ENCODE peak calls at places on chromosomes 1 and 21, in seven cellular contexts. E, X, D, H, N, J and M are unnamed samples.

GRCh38 chr21:41632748-41633475 is 125.0 kb upstream of the TMPRSS2 start:
- DNase-seq in E (no peak), X (no peak), D (no peak), H (no peak), N (no peak), J (no peak), M (no peak)

GRCh38 chr1:28915036-28915895 is 897 bp downstream of the EPB41 start:
- DNase-seq in E (no peak), X (no peak), D (peak; percentile 63), H (peak; percentile 63), N (peak; percentile 56), J (peak; percentile 21), M (no peak)

GRCh38 chr21:44528634-44528995 is 11.4 kb downstream of the KRTAP10-1 start:
- DNase-seq in E (no peak), X (no peak), D (no peak), H (peak; percentile 37), N (no peak), J (no peak), M (no peak)

GRCh38 chr21:44732263-44732662 is 20.9 kb upstream of the TSPEAR start:
- DNase-seq in E (no peak), X (no peak), D (no peak), H (no peak), N (no peak), J (no peak), M (no peak)

GRCh38 chr1:47708658-47709301 is 270.9 kb downstream of the FOXD2 start:
- DNase-seq in E (no peak), X (no peak), D (no peak), H (no peak), N (peak; percentile 14), J (no peak), M (no peak)

GRCh38 chr1:231020139-231020601 is 19.9 kb downstream of the FAM89A start:
- DNase-seq in E (peak; percentile 21), X (no peak), D (no peak), H (no peak), N (no peak), J (no peak), M (peak; percentile 90)

GRCh38 chr1:119279441-119280415 is 88.9 kb upstream of the HAO2 start:
- DNase-seq in E (no peak), X (peak; percentile 71), D (no peak), H (no peak), N (peak; percentile 94), J (no peak), M (peak; percentile 58)

GRCh38 chr1:168674252-168674651 is 54.8 kb downstream of the DPT start:
- DNase-seq in E (no peak), X (no peak), D (no peak), H (no peak), N (no peak), J (no peak), M (no peak)

GRCh38 chr1:2645776-2646175 is 13.0 kb upstream of the MMEL1 start:
- DNase-seq in E (no peak), X (no peak), D (no peak), H (peak; percentile 29), N (no peak), J (no peak), M (no peak)

GRCh38 chr1:44624268-44624901 is 49.9 kb downstream of the TMEM53 start:
- DNase-seq in E (no peak), X (no peak), D (no peak), H (no peak), N (no peak), J (no peak), M (no peak)

GRCh38 chr1:28417441-28418277 is 48.1 kb downstream of the PHACTR4 start:
- DNase-seq in E (no peak), X (peak; percentile 78), D (peak; percentile 45), H (no peak), N (peak; percentile 71), J (no peak), M (peak; percentile 64)

GRCh38 chr1:169909499-169909898 is 15.8 kb upstream of the SCYL3 start:
- DNase-seq in E (no peak), X (no peak), D (no peak), H (no peak), N (no peak), J (no peak), M (no peak)

GRCh38 chr1:176559474-176560390 is 96.8 kb downstream of the PAPPA2 start:
- DNase-seq in E (peak; percentile 62), X (peak; percentile 44), D (peak; percentile 61), H (peak; percentile 44), N (peak; percentile 50), J (no peak), M (peak; percentile 55)

GRCh38 chr1:108847464-108847863 is 9.4 kb downstream of the AKNAD1 start:
- DNase-seq in E (no peak), X (no peak), D (no peak), H (no peak), N (no peak), J (no peak), M (no peak)

GRCh38 chr1:201374376-201374775 is 3.1 kb downstream of the TNNT2 start:
- DNase-seq in E (no peak), X (no peak), D (no peak), H (no peak), N (no peak), J (no peak), M (no peak)

GRCh38 chr1:6414443-6414844 is 5.3 kb downstream of the HES2 start:
- DNase-seq in E (no peak), X (peak; percentile 59), D (peak; percentile 86), H (no peak), N (peak; percentile 58), J (no peak), M (peak; percentile 63)

GRCh38 chr1:218259800-218260199 is 25.3 kb upstream of the RRP15 start:
- DNase-seq in E (no peak), X (peak; percentile 7), D (peak; percentile 22), H (no peak), N (peak; percentile 3), J (no peak), M (peak; percentile 3)
- TF ChIP-seq CTCF in E (no peak), X (peak; percentile 67), D (peak; percentile 42), H (peak; percentile 6), N (no peak), J (no peak), M (peak; percentile 35)

DNA sequence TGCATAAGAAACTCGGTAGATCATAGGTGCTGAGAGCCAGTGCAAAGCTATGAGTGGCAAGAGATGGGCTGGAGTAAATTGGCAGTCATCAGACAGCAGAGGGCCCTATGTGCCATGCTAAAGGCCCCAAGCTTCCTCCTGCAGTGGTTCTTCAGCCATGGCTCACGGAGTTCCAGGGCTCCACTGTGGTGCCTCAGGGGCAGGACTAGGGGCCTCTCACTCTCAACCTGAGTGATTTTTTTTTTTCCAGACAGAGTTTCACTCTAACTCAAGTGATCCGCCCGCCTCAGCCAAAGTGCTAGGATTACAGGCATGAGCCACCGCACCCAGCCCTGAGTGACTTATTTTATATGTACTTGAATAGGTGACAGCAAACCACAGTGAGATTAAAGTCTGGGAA is 10.4 kb upstream of the GJA8 start:
- DNase-seq in E (no peak), X (peak; percentile 18), D (peak; percentile 27), H (no peak), N (no peak), J (no peak), M (no peak)
- TF ChIP-seq CTCF in E (no peak), X (peak; percentile 9), D (no peak), H (peak; percentile 26), N (no peak), J (no peak), M (no peak)

DNA sequence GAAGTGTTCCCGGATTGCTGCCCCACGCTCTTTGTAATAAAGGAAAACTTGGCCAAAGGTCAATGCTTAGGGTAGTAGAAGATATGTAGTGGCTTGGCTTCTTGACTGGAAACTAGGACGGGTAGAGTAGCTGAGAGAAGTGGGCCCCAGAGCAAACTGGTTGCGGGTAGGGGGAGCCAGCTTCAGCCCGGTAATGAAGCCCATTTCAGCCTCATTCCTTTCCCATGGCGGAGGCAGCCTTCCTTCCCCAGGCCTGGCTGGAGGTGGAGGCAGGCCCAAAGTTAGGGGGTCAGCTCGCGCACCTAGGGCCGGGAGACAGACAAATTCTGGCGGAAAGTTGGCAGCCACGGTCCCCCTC is 374 bp upstream of the NEXN start:
- DNase-seq in E (peak; percentile 67), X (no peak), D (no peak), H (no peak), N (peak; percentile 87), J (no peak), M (peak; percentile 83)
- TF ChIP-seq CTCF in E (peak; percentile 13), X (no peak), D (no peak), H (no peak), N (peak; percentile 39), J (no peak), M (peak; percentile 26)

DNA sequence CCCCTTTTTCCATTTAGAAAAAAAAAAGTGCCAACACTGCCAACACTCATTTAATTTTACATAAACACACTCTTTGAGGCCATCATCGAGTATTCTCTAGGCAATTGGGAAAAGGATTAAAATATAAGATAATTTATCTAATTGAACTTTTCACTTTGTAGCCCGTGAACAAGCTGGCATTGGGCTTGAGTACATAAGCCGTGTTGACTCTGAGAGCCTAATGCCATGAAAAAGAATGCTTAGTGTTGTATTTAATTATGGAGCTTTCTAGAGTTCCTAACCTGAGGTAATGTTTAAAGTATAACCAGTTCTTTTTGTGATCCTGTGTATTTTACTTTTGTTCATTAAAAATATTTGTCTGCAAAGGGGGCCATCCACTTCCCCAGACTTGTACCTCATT is 193.8 kb downstream of the LYPLAL1 start:
- DNase-seq in E (no peak), X (no peak), D (no peak), H (no peak), N (no peak), J (no peak), M (no peak)
- TF ChIP-seq CTCF in E (no peak), X (no peak), D (no peak), H (no peak), N (no peak), J (no peak), M (no peak)

GRCh38 chr1:113314600-113314999 is 75.7 kb upstream of the MAGI3 start:
- DNase-seq in E (no peak), X (no peak), D (no peak), H (no peak), N (no peak), J (no peak), M (no peak)
- TF ChIP-seq CTCF in E (no peak), X (no peak), D (no peak), H (no peak), N (no peak), J (no peak), M (no peak)